ENCODE peak calls at places on chromosomes 11 and 22, in five cellular contexts. G is fibroblast of lung; L is A549; I is MCF 10A; R is naive thymus-derived CD8-positive, alpha-beta T cell. W is an unnamed sample.

GRCh38 chr22:38204784-38205183 is 3.0 kb downstream of the MAFF start:
- DNase-seq in G (no peak), L (no peak), I (no peak), R (no peak), W (no peak)

GRCh38 chr11:69293819-69294505 is at the start of gene MYEOV:
- DNase-seq in G (peak; percentile 21), L (peak; percentile 93), I (peak; percentile 79), R (no peak), W (no peak)

GRCh38 chr22:38347181-38347943 is 30.1 kb upstream of the CSNK1E start:
- DNase-seq in G (no peak), L (no peak), I (no peak), R (no peak), W (no peak)

GRCh38 chr22:28998681-28999080 is 63.0 kb downstream of the C22orf31 start:
- DNase-seq in G (no peak), L (no peak), I (no peak), R (no peak), W (no peak)

GRCh38 chr11:66475349-66476172 is 4.7 kb upstream of the DPP3 start:
- DNase-seq in G (no peak), L (no peak), I (no peak), R (no peak), W (no peak)

GRCh38 chr11:1994121-1994520 is 3.5 kb downstream of the H19 start:
- DNase-seq in G (no peak), L (no peak), I (no peak), R (no peak), W (no peak)

GRCh38 chr22:36505998-36506635 is 723 bp downstream of the FOXRED2 start:
- DNase-seq in G (no peak), L (no peak), I (no peak), R (no peak), W (no peak)

GRCh38 chr22:30654361-30654760 is 13.3 kb downstream of the DUSP18 start:
- DNase-seq in G (no peak), L (no peak), I (no peak), R (no peak), W (no peak)

GRCh38 chr22:21624120-21624879 is 5.5 kb downstream of the YDJC start:
- DNase-seq in G (peak; percentile 38), L (no peak), I (peak; percentile 46), R (peak; percentile 26), W (no peak)

GRCh38 chr22:20222764-20223420 is 45.2 kb downstream of the RTN4R start:
- DNase-seq in G (no peak), L (no peak), I (no peak), R (no peak), W (no peak)

GRCh38 chr11:32109138-32109537 is 18.3 kb downstream of the RCN1 start:
- DNase-seq in G (peak; percentile 85), L (no peak), I (peak; percentile 73), R (no peak), W (no peak)

GRCh38 chr11:46511352-46511751 is 82.5 kb downstream of the AMBRA1 start:
- DNase-seq in G (no peak), L (no peak), I (no peak), R (no peak), W (no peak)

GRCh38 chr11:8206251-8207079 is 37.6 kb upstream of the RIC3 start:
- DNase-seq in G (peak; percentile 24), L (no peak), I (no peak), R (no peak), W (no peak)

GRCh38 chr11:60429272-60429671 is at the start of gene MS4A5:
- DNase-seq in G (no peak), L (no peak), I (no peak), R (no peak), W (no peak)

GRCh38 chr11:119319136-119319701 is 2.3 kb upstream of the MCAM start:
- DNase-seq in G (no peak), L (no peak), I (no peak), R (no peak), W (no peak)

GRCh38 chr11:124678416-124678815 is 4.7 kb downstream of the SPA17 start:
- DNase-seq in G (no peak), L (no peak), I (no peak), R (no peak), W (no peak)

GRCh38 chr11:103483996-103484395 is 374.8 kb downstream of the DYNC2H1 start:
- DNase-seq in G (no peak), L (no peak), I (no peak), R (no peak), W (no peak)

GRCh38 chr11:102237096-102237735 is 80.1 kb upstream of the BIRC3 start:
- DNase-seq in G (peak; percentile 31), L (no peak), I (no peak), R (no peak), W (no peak)

GRCh38 chr11:115845872-115846271 is 341.7 kb upstream of the CADM1 start:
- DNase-seq in G (no peak), L (no peak), I (no peak), R (no peak), W (no peak)